ENCODE peak calls at places on chromosomes 13 and 19, in six cellular contexts. One of them, this sample, is unnamed.
A peak's percentile ranks its signal among the peaks of the same experiment; 100 is the strongest.

GRCh38 chr19:2391118-2391725 is 31.2 kb downstream of the TMPRSS9 start:
- DNase-seq in glutamatergic neuron: no peak
- DNase-seq in fibroblast of pulmonary artery: peak; percentile 82
- DNase-seq in OCI-LY7: peak; percentile 86
- DNase-seq in IMR-90: peak; percentile 78
- DNase-seq in tibial nerve: peak; percentile 55
- DNase-seq in this sample: peak; percentile 26

GRCh38 chr13:49938274-49938673 is 2.1 kb upstream of the SPRYD7 start:
- DNase-seq in fibroblast of pulmonary artery: no peak
- DNase-seq in IMR-90: no peak
- DNase-seq in OCI-LY7: peak; percentile 83
- DNase-seq in glutamatergic neuron: no peak
- DNase-seq in tibial nerve: no peak
- DNase-seq in this sample: no peak

GRCh38 chr13:111646464-111646855 is 326.0 kb downstream of the TEX29 start:
- DNase-seq in fibroblast of pulmonary artery: no peak
- DNase-seq in OCI-LY7: no peak
- DNase-seq in glutamatergic neuron: no peak
- DNase-seq in tibial nerve: no peak
- DNase-seq in IMR-90: no peak
- DNase-seq in this sample: no peak

GRCh38 chr19:22733691-22734090 is 50.3 kb downstream of the ZNF99 start:
- DNase-seq in IMR-90: no peak
- DNase-seq in glutamatergic neuron: no peak
- DNase-seq in OCI-LY7: no peak
- DNase-seq in fibroblast of pulmonary artery: no peak
- DNase-seq in tibial nerve: no peak
- DNase-seq in this sample: no peak

GRCh38 chr13:25980255-25980654 is 71.6 kb downstream of the SHISA2 start:
- DNase-seq in tibial nerve: no peak
- DNase-seq in fibroblast of pulmonary artery: peak; percentile 8
- DNase-seq in IMR-90: peak; percentile 3
- DNase-seq in OCI-LY7: peak; percentile 17
- DNase-seq in glutamatergic neuron: no peak
- DNase-seq in this sample: peak; percentile 31

GRCh38 chr13:28535734-28536133 is 40.8 kb upstream of the FLT1 start:
- DNase-seq in fibroblast of pulmonary artery: no peak
- DNase-seq in tibial nerve: no peak
- DNase-seq in glutamatergic neuron: no peak
- DNase-seq in IMR-90: no peak
- DNase-seq in OCI-LY7: no peak
- DNase-seq in this sample: no peak

GRCh38 chr13:98853791-98854191 is 101.3 kb upstream of the SLC15A1 start:
- DNase-seq in tibial nerve: no peak
- DNase-seq in OCI-LY7: no peak
- DNase-seq in IMR-90: peak; percentile 56
- DNase-seq in glutamatergic neuron: no peak
- DNase-seq in fibroblast of pulmonary artery: peak; percentile 31
- DNase-seq in this sample: no peak

GRCh38 chr13:102709536-102709935 is 14.7 kb upstream of the METTL21C start:
- DNase-seq in IMR-90: no peak
- DNase-seq in OCI-LY7: no peak
- DNase-seq in tibial nerve: no peak
- DNase-seq in fibroblast of pulmonary artery: no peak
- DNase-seq in glutamatergic neuron: no peak
- DNase-seq in this sample: no peak

GRCh38 chr19:38877781-38878574 is at the start of gene RINL:
- DNase-seq in tibial nerve: no peak
- DNase-seq in glutamatergic neuron: no peak
- DNase-seq in IMR-90: no peak
- DNase-seq in OCI-LY7: peak; percentile 87
- DNase-seq in fibroblast of pulmonary artery: no peak
- DNase-seq in this sample: peak; percentile 23

GRCh38 chr13:99981115-99982020 is at the start of gene ZIC2:
- DNase-seq in OCI-LY7: no peak
- DNase-seq in fibroblast of pulmonary artery: no peak
- DNase-seq in glutamatergic neuron: peak; percentile 69
- DNase-seq in IMR-90: no peak
- DNase-seq in tibial nerve: no peak
- DNase-seq in this sample: peak; percentile 57

GRCh38 chr19:38046254-38047047 is 139.4 kb downstream of the SIPA1L3 start:
- DNase-seq in fibroblast of pulmonary artery: no peak
- DNase-seq in glutamatergic neuron: no peak
- DNase-seq in OCI-LY7: peak; percentile 86
- DNase-seq in tibial nerve: no peak
- DNase-seq in IMR-90: no peak
- DNase-seq in this sample: no peak

GRCh38 chr19:30066781-30067759 is 125.0 kb downstream of the URI1 start:
- DNase-seq in tibial nerve: no peak
- DNase-seq in glutamatergic neuron: no peak
- DNase-seq in OCI-LY7: peak; percentile 51
- DNase-seq in fibroblast of pulmonary artery: no peak
- DNase-seq in IMR-90: no peak
- DNase-seq in this sample: no peak

GRCh38 chr19:57239982-57240310 is 486 bp upstream of the ZNF805 start:
- DNase-seq in IMR-90: no peak
- DNase-seq in glutamatergic neuron: no peak
- DNase-seq in OCI-LY7: no peak
- DNase-seq in fibroblast of pulmonary artery: no peak
- DNase-seq in tibial nerve: no peak
- DNase-seq in this sample: no peak

GRCh38 chr13:58804832-58805231 is 1173.3 kb downstream of the PCDH17 start:
- DNase-seq in fibroblast of pulmonary artery: no peak
- DNase-seq in IMR-90: no peak
- DNase-seq in tibial nerve: no peak
- DNase-seq in OCI-LY7: no peak
- DNase-seq in glutamatergic neuron: no peak
- DNase-seq in this sample: peak; percentile 13

GRCh38 chr13:61954092-61954491 is 538.4 kb upstream of the PCDH20 start:
- DNase-seq in IMR-90: peak; percentile 0
- DNase-seq in OCI-LY7: peak; percentile 4
- DNase-seq in tibial nerve: no peak
- DNase-seq in glutamatergic neuron: no peak
- DNase-seq in fibroblast of pulmonary artery: peak; percentile 49
- DNase-seq in this sample: no peak

GRCh38 chr13:73741111-73741510 is 393.1 kb downstream of the KLF12 start:
- DNase-seq in IMR-90: no peak
- DNase-seq in OCI-LY7: no peak
- DNase-seq in tibial nerve: no peak
- DNase-seq in glutamatergic neuron: no peak
- DNase-seq in fibroblast of pulmonary artery: peak; percentile 11
- DNase-seq in this sample: no peak

GRCh38 chr19:18551631-18552030 is 6.0 kb upstream of the KXD1 start:
- DNase-seq in fibroblast of pulmonary artery: no peak
- DNase-seq in tibial nerve: no peak
- DNase-seq in IMR-90: no peak
- DNase-seq in glutamatergic neuron: no peak
- DNase-seq in OCI-LY7: no peak
- DNase-seq in this sample: no peak

GRCh38 chr19:39557791-39558622 is 18.0 kb upstream of the EID2 start:
- DNase-seq in IMR-90: peak; percentile 11
- DNase-seq in OCI-LY7: peak; percentile 12
- DNase-seq in fibroblast of pulmonary artery: no peak
- DNase-seq in glutamatergic neuron: no peak
- DNase-seq in tibial nerve: no peak
- DNase-seq in this sample: no peak

GRCh38 chr13:42048323-42048624 is 174 bp upstream of the DGKH start:
- DNase-seq in tibial nerve: no peak
- DNase-seq in fibroblast of pulmonary artery: no peak
- DNase-seq in OCI-LY7: no peak
- DNase-seq in IMR-90: no peak
- DNase-seq in glutamatergic neuron: no peak
- DNase-seq in this sample: no peak

GRCh38 chr13:79434578-79434977 is 28.5 kb upstream of the RBM26 start:
- DNase-seq in OCI-LY7: no peak
- DNase-seq in IMR-90: peak; percentile 42
- DNase-seq in tibial nerve: no peak
- DNase-seq in fibroblast of pulmonary artery: peak; percentile 57
- DNase-seq in glutamatergic neuron: no peak
- DNase-seq in this sample: no peak

GRCh38 chr13:28843594-28843993 is 23.5 kb downstream of the MTUS2 start:
- DNase-seq in tibial nerve: no peak
- DNase-seq in fibroblast of pulmonary artery: no peak
- DNase-seq in glutamatergic neuron: no peak
- DNase-seq in IMR-90: no peak
- DNase-seq in OCI-LY7: no peak
- DNase-seq in this sample: no peak

GRCh38 chr13:20142927-20143480 is 17.8 kb downstream of the GJA3 start:
- DNase-seq in IMR-90: no peak
- DNase-seq in fibroblast of pulmonary artery: no peak
- DNase-seq in glutamatergic neuron: no peak
- DNase-seq in OCI-LY7: no peak
- DNase-seq in tibial nerve: no peak
- DNase-seq in this sample: no peak

GRCh38 chr13:26707122-26708006 is 53.2 kb downstream of the GPR12 start:
- DNase-seq in glutamatergic neuron: peak; percentile 64
- DNase-seq in tibial nerve: peak; percentile 24
- DNase-seq in IMR-90: peak; percentile 58
- DNase-seq in fibroblast of pulmonary artery: peak; percentile 69
- DNase-seq in OCI-LY7: peak; percentile 65
- DNase-seq in this sample: peak; percentile 69

GRCh38 chr19:1815605-1816529 is 3.8 kb upstream of the ATP8B3 start:
- DNase-seq in fibroblast of pulmonary artery: no peak
- DNase-seq in OCI-LY7: no peak
- DNase-seq in IMR-90: no peak
- DNase-seq in glutamatergic neuron: peak; percentile 28
- DNase-seq in tibial nerve: no peak
- DNase-seq in this sample: no peak

GRCh38 chr19:18464646-18465045 is 26.7 kb upstream of the ISYNA1 start:
- DNase-seq in IMR-90: peak; percentile 97
- DNase-seq in fibroblast of pulmonary artery: peak; percentile 89
- DNase-seq in tibial nerve: peak; percentile 84
- DNase-seq in glutamatergic neuron: no peak
- DNase-seq in OCI-LY7: no peak
- DNase-seq in this sample: no peak

GRCh38 chr19:18349524-18350128 is 9.2 kb downstream of the PGPEP1 start:
- DNase-seq in OCI-LY7: peak; percentile 40
- DNase-seq in IMR-90: peak; percentile 65
- DNase-seq in fibroblast of pulmonary artery: peak; percentile 73
- DNase-seq in tibial nerve: peak; percentile 73
- DNase-seq in glutamatergic neuron: peak; percentile 69
- DNase-seq in this sample: peak; percentile 61

GRCh38 chr19:33373701-33374405 is at the start of gene CEBPG:
- DNase-seq in fibroblast of pulmonary artery: peak; percentile 56
- DNase-seq in OCI-LY7: peak; percentile 75
- DNase-seq in glutamatergic neuron: peak; percentile 75
- DNase-seq in tibial nerve: no peak
- DNase-seq in IMR-90: peak; percentile 64
- DNase-seq in this sample: peak; percentile 67

GRCh38 chr19:34734601-34735103 is 609 bp downstream of the ZNF181 start:
- DNase-seq in OCI-LY7: no peak
- DNase-seq in glutamatergic neuron: no peak
- DNase-seq in IMR-90: no peak
- DNase-seq in tibial nerve: no peak
- DNase-seq in fibroblast of pulmonary artery: no peak
- DNase-seq in this sample: no peak
- TF ChIP-seq CTCF in OCI-LY7: no peak
- TF ChIP-seq CTCF in glutamatergic neuron: no peak
- TF ChIP-seq CTCF in IMR-90: no peak
- TF ChIP-seq CTCF in tibial nerve: no peak
- TF ChIP-seq CTCF in fibroblast of pulmonary artery: no peak
- TF ChIP-seq CTCF in this sample: no peak

DNA sequence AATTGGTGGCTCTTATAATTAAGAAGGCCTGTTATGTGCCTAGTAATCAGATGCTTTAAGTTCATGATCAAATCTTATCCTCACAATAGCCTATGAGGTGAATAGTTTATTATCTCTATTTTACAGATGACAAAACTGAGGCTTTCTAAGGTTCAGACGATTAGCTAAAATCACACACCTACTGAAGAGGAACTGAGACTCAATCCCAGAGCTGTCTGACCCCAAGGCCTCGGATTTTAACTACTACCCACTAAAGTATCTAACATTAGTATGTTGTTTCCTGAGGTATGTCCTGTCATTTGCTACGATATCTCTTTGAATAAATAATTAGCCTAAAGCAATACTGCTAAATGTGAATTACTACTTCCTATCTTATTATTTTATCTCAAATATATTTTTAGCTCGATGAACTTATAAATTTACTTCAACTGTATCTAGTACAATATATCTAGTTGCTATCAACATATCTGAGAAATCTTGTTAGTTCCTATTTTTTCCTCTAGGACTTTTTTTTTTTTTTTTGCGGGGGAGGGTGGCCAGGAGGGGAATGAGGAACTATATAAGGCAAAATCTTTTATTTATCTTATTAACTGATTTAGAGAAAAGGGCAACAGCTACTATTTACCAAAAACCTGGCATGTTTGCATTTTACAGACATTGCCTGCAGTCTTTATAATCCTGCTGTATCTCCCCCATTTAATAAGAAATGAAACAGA is 118.5 kb downstream of the ABCC4 start:
- DNase-seq in glutamatergic neuron: no peak
- DNase-seq in IMR-90: no peak
- DNase-seq in tibial nerve: no peak
- DNase-seq in fibroblast of pulmonary artery: no peak
- DNase-seq in OCI-LY7: no peak
- DNase-seq in this sample: no peak
- TF ChIP-seq CTCF in glutamatergic neuron: no peak
- TF ChIP-seq CTCF in IMR-90: no peak
- TF ChIP-seq CTCF in tibial nerve: no peak
- TF ChIP-seq CTCF in fibroblast of pulmonary artery: no peak
- TF ChIP-seq CTCF in OCI-LY7: no peak
- TF ChIP-seq CTCF in this sample: no peak

GRCh38 chr19:35055715-35056179 is 14.2 kb downstream of the HPN start:
- DNase-seq in fibroblast of pulmonary artery: no peak
- DNase-seq in OCI-LY7: peak; percentile 76
- DNase-seq in tibial nerve: no peak
- DNase-seq in IMR-90: no peak
- DNase-seq in glutamatergic neuron: no peak
- DNase-seq in this sample: no peak
- TF ChIP-seq CTCF in fibroblast of pulmonary artery: peak; percentile 10
- TF ChIP-seq CTCF in OCI-LY7: peak; percentile 81
- TF ChIP-seq CTCF in tibial nerve: no peak
- TF ChIP-seq CTCF in IMR-90: no peak
- TF ChIP-seq CTCF in glutamatergic neuron: peak; percentile 32
- TF ChIP-seq CTCF in this sample: no peak

GRCh38 chr19:49915271-49915670 is 13.7 kb upstream of the ATF5 start:
- DNase-seq in glutamatergic neuron: no peak
- DNase-seq in OCI-LY7: no peak
- DNase-seq in IMR-90: no peak
- DNase-seq in tibial nerve: no peak
- DNase-seq in fibroblast of pulmonary artery: no peak
- DNase-seq in this sample: no peak
- TF ChIP-seq CTCF in glutamatergic neuron: peak; percentile 42
- TF ChIP-seq CTCF in OCI-LY7: peak; percentile 43
- TF ChIP-seq CTCF in IMR-90: no peak
- TF ChIP-seq CTCF in tibial nerve: no peak
- TF ChIP-seq CTCF in fibroblast of pulmonary artery: peak; percentile 18
- TF ChIP-seq CTCF in this sample: peak; percentile 44

This sample was measured in endothelial cell.